ENCODE peak calls at places on chromosomes 3 and 15, in eight cellular contexts. D is hepatocyte, C is OCI-LY7, P is neural progenitor cell, V is MM.1S, U is GM23248, R is HCT116, J is SK-N-SH. G is an unnamed sample.

GRCh38 chr15:93566777-93567176 is 477.8 kb upstream of the RGMA start:
- DNase-seq in D (peak; percentile 17), C (no peak), P (no peak), V (no peak), U (no peak), R (no peak), J (no peak), G (no peak)

GRCh38 chr15:59255647-59256380 is 49.2 kb downstream of the LDHAL6B start:
- DNase-seq in D (peak; percentile 53), C (no peak), P (no peak), V (no peak), U (no peak), R (peak; percentile 83), J (no peak), G (peak; percentile 45)

GRCh38 chr3:171748341-171748918 is 61.9 kb downstream of the PLD1 start:
- DNase-seq in D (no peak), C (no peak), P (no peak), V (no peak), U (peak; percentile 6), R (no peak), J (no peak), G (no peak)

GRCh38 chr3:175951047-175951694 is 1092.0 kb downstream of the NAALADL2 start:
- DNase-seq in D (no peak), C (no peak), P (no peak), V (no peak), U (peak; percentile 72), R (no peak), J (no peak), G (peak; percentile 61)

GRCh38 chr15:32819406-32819930 is 101.7 kb downstream of the GREM1 start:
- DNase-seq in D (no peak), C (no peak), P (no peak), V (no peak), U (peak; percentile 50), R (no peak), J (no peak), G (peak; percentile 23)

GRCh38 chr3:195023989-195024388 is 247.0 kb downstream of the XXYLT1 start:
- DNase-seq in D (no peak), C (no peak), P (no peak), V (no peak), U (no peak), R (no peak), J (no peak), G (no peak)

GRCh38 chr3:146131616-146132410 is 29.2 kb downstream of the PLOD2 start:
- DNase-seq in D (no peak), C (no peak), P (no peak), V (no peak), U (peak; percentile 92), R (no peak), J (no peak), G (peak; percentile 71)

GRCh38 chr3:180229113-180229512 is 192.4 kb upstream of the PEX5L start:
- DNase-seq in D (no peak), C (peak; percentile 4), P (peak; percentile 8), V (no peak), U (no peak), R (no peak), J (no peak), G (no peak)

GRCh38 chr15:93706476-93706875 is 524.9 kb upstream of the MCTP2 start:
- DNase-seq in D (no peak), C (no peak), P (no peak), V (no peak), U (no peak), R (no peak), J (no peak), G (no peak)

GRCh38 chr3:172224560-172225214 is 185.3 kb downstream of the FNDC3B start:
- DNase-seq in D (no peak), C (no peak), P (no peak), V (no peak), U (no peak), R (no peak), J (no peak), G (no peak)

GRCh38 chr3:21297304-21297703 is 453.7 kb downstream of the ZNF385D start:
- DNase-seq in D (no peak), C (no peak), P (no peak), V (no peak), U (no peak), R (no peak), J (no peak), G (no peak)

GRCh38 chr15:73081321-73081958 is 29.2 kb downstream of the NEO1 start:
- DNase-seq in D (peak; percentile 69), C (peak; percentile 51), P (peak; percentile 58), V (peak; percentile 56), U (peak; percentile 77), R (peak; percentile 54), J (peak; percentile 17), G (peak; percentile 61)

GRCh38 chr3:49754536-49754935 is 30.8 kb upstream of the GMPPB start:
- DNase-seq in D (no peak), C (no peak), P (no peak), V (no peak), U (no peak), R (no peak), J (no peak), G (no peak)

GRCh38 chr3:194537732-194538247 is 51.0 kb upstream of the ATP13A3 start:
- DNase-seq in D (no peak), C (no peak), P (no peak), V (no peak), U (peak; percentile 53), R (no peak), J (no peak), G (peak; percentile 93)

GRCh38 chr15:42364529-42364928 is 5.2 kb downstream of the CAPN3 start:
- DNase-seq in D (no peak), C (no peak), P (no peak), V (no peak), U (peak; percentile 7), R (no peak), J (no peak), G (no peak)

GRCh38 chr3:38005076-38006020 is 14.8 kb downstream of the VILL start:
- DNase-seq in D (no peak), C (no peak), P (no peak), V (no peak), U (no peak), R (no peak), J (no peak), G (peak; percentile 67)

GRCh38 chr15:95175914-95176658 is 944.7 kb downstream of the MCTP2 start:
- DNase-seq in D (no peak), C (no peak), P (no peak), V (no peak), U (peak; percentile 68), R (no peak), J (no peak), G (no peak)

GRCh38 chr3:132984181-132984580 is 54.0 kb upstream of the TMEM108 start:
- DNase-seq in D (no peak), C (no peak), P (no peak), V (no peak), U (no peak), R (no peak), J (no peak), G (no peak)

GRCh38 chr3:39327746-39328349 is 1.7 kb upstream of the CCR8 start:
- DNase-seq in D (no peak), C (no peak), P (no peak), V (no peak), U (no peak), R (no peak), J (no peak), G (no peak)

GRCh38 chr15:50049871-50050270 is 69.2 kb downstream of the ATP8B4 start:
- DNase-seq in D (no peak), C (no peak), P (no peak), V (no peak), U (peak; percentile 62), R (no peak), J (no peak), G (peak; percentile 26)

GRCh38 chr15:98322551-98322950 is 325.8 kb upstream of the IGF1R start:
- DNase-seq in D (no peak), C (no peak), P (no peak), V (no peak), U (no peak), R (no peak), J (no peak), G (no peak)

GRCh38 chr3:66763294-66763693 is 234.8 kb upstream of the KBTBD8 start:
- DNase-seq in D (no peak), C (no peak), P (no peak), V (no peak), U (peak; percentile 68), R (no peak), J (no peak), G (peak; percentile 82)

GRCh38 chr3:10557250-10557649 is 51.9 kb upstream of the ATP2B2 start:
- DNase-seq in D (no peak), C (no peak), P (no peak), V (no peak), U (no peak), R (no peak), J (no peak), G (no peak)

GRCh38 chr3:107024481-107025153 is 352.6 kb upstream of the CCDC54 start:
- DNase-seq in D (no peak), C (no peak), P (no peak), V (no peak), U (peak; percentile 43), R (no peak), J (peak; percentile 41), G (no peak)
- TF ChIP-seq EZH2phosphoT487 in D (no peak), C (no peak), P (no peak), V (no peak), U (no peak), R (no peak), J (no peak), G (no peak)

GRCh38 chr15:25055356-25056068 is 100.7 kb downstream of the SNRPN start:
- DNase-seq in D (no peak), C (no peak), P (no peak), V (no peak), U (no peak), R (no peak), J (no peak), G (no peak)
- H3K9me3 ChIP-seq in D (peaks cover 60% of the 10 kb centered on the region), C (no peaks in the 10 kb centered on the region), P (peaks cover 33% of the 10 kb centered on the region), V (peaks cover 3% of the 10 kb centered on the region), U (no peaks in the 10 kb centered on the region), R (peaks cover 2% of the 10 kb centered on the region), J (peaks cover 7% of the 10 kb centered on the region), G (peaks cover 74% of the 10 kb centered on the region)

DNA sequence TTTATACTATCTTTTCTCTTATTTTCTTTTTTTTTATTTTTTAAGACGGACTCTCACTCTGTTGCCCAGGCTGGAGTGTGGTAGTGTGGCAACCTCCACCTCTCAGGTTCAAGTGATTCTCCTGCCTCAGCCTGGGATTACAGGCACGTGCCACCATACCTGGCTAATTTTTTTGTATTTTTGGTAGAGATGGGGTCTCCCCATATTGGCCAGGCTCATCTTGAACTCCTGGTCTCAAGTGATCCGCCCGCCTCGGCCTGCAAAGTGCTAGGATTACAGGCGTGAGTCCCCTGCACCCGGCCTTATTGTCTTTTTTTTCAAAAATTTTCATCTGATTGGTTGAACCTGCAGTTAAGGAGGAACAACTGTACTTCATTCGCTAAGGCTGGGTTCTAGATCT is 21.8 kb downstream of the ABHD2 start:
- DNase-seq in D (no peak), C (no peak), P (no peak), V (no peak), U (no peak), R (no peak), J (no peak), G (no peak)
- TF ChIP-seq EZH2phosphoT487 in D (no peak), C (no peak), P (no peak), V (no peak), U (no peak), R (no peak), J (no peak), G (no peak)

DNA sequence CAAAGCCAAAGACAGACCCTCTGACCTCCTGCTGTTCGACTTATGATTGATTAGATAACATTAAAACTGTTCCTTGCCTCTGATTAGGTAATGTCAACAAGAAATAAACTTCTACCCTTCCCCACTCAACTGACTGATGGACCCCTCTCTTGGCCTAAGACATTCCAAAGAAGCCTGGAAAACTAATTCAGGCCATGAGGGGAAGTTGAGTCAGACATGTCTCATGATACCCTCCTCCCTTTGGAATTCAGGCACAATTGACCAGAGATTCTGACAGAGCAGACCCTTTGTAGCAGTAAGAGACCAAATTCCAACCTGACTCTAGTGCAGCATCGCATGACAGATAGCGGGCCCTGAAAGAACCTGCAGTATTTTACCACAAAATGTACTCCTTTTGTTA is 354.5 kb downstream of the OCA2 start:
- DNase-seq in D (no peak), C (no peak), P (no peak), V (no peak), U (no peak), R (no peak), J (no peak), G (no peak)
- H3K9me3 ChIP-seq in D (no peaks in the 10 kb centered on the region), C (no peaks in the 10 kb centered on the region), P (no peaks in the 10 kb centered on the region), V (no peaks in the 10 kb centered on the region), U (no peaks in the 10 kb centered on the region), R (peaks cover 24% of the 10 kb centered on the region), J (no peaks in the 10 kb centered on the region), G (peaks cover 8% of the 10 kb centered on the region)

G was measured in PC-3.